ENCODE peak calls at places on chromosomes 3 and 15, in seven cellular contexts. Q is left lung, C is right atrium auricular region, M is thoracic aorta, R is transverse colon, Z is heart right ventricle, E is DND-41. T is an unnamed sample. For H3K27me3, the result is how much of the 10 kb centered on the place peaks cover.

GRCh38 chr3:156183396-156183795 is 63.0 kb downstream of the KCNAB1 start:
- DNase-seq in Q (no peak), C (no peak), M (no peak), R (no peak), Z (no peak), E (no peak), T (no peak)

GRCh38 chr3:67635257-67635656 is 19.2 kb downstream of the SUCLG2 start:
- DNase-seq in Q (no peak), C (no peak), M (no peak), R (no peak), Z (no peak), E (no peak), T (no peak)

GRCh38 chr3:136042608-136043221 is 77.2 kb downstream of the PPP2R3A start:
- DNase-seq in Q (no peak), C (no peak), M (no peak), R (no peak), Z (no peak), E (no peak), T (no peak)

GRCh38 chr3:101195951-101196713 is 124.2 kb downstream of the IMPG2 start:
- DNase-seq in Q (no peak), C (no peak), M (no peak), R (no peak), Z (peak), E (no peak), T (no peak)

GRCh38 chr15:92079047-92079446 is 225.5 kb downstream of the SLCO3A1 start:
- DNase-seq in Q (no peak), C (no peak), M (no peak), R (no peak), Z (no peak), E (peak), T (peak)

GRCh38 chr15:74206801-74207281 is 4.3 kb upstream of the STRA6 start:
- DNase-seq in Q (peak), C (no peak), M (no peak), R (no peak), Z (no peak), E (no peak), T (no peak)

GRCh38 chr3:43758826-43759225 is 68.1 kb downstream of the ABHD5 start:
- DNase-seq in Q (no peak), C (no peak), M (no peak), R (no peak), Z (no peak), E (no peak), T (no peak)

GRCh38 chr15:70315431-70315830 is 217.7 kb upstream of the TLE3 start:
- DNase-seq in Q (no peak), C (peak), M (no peak), R (no peak), Z (no peak), E (no peak), T (no peak)

GRCh38 chr15:85333132-85333831 is 47.1 kb upstream of the AKAP13 start:
- DNase-seq in Q (no peak), C (no peak), M (no peak), R (no peak), Z (no peak), E (no peak), T (no peak)

GRCh38 chr3:8451696-8452095 is 49.9 kb upstream of the LMCD1 start:
- DNase-seq in Q (no peak), C (no peak), M (no peak), R (no peak), Z (no peak), E (no peak), T (no peak)

GRCh38 chr15:51093865-51094605 is 671 bp downstream of the TNFAIP8L3 start:
- DNase-seq in Q (peak), C (peak), M (no peak), R (peak), Z (no peak), E (no peak), T (peak)

GRCh38 chr3:110955301-110955880 is 116.2 kb upstream of the NECTIN3 start:
- DNase-seq in Q (no peak), C (no peak), M (no peak), R (no peak), Z (no peak), E (no peak), T (no peak)

GRCh38 chr15:91882858-91883586 is 29.5 kb downstream of the SLCO3A1 start:
- DNase-seq in Q (no peak), C (no peak), M (no peak), R (no peak), Z (peak), E (no peak), T (no peak)

GRCh38 chr15:68347392-68347791 is 69.8 kb downstream of the FEM1B start:
- DNase-seq in Q (no peak), C (no peak), M (no peak), R (no peak), Z (no peak), E (no peak), T (no peak)

GRCh38 chr3:44976002-44976815 is at the start of the genes EXOSC7 and ZDHHC3:
- DNase-seq in Q (peak), C (peak), M (peak), R (peak), Z (peak), E (peak), T (peak)

GRCh38 chr3:124492824-124493223 is 237.4 kb upstream of the UMPS start:
- DNase-seq in Q (no peak), C (no peak), M (no peak), R (peak), Z (no peak), E (peak), T (peak)

GRCh38 chr3:65875395-65876027 is 163.2 kb downstream of the MAGI1 start:
- DNase-seq in Q (no peak), C (no peak), M (no peak), R (no peak), Z (no peak), E (no peak), T (no peak)

GRCh38 chr3:137738710-137739109 is 25.4 kb upstream of the SOX14 start:
- DNase-seq in Q (no peak), C (no peak), M (no peak), R (no peak), Z (no peak), E (no peak), T (no peak)

GRCh38 chr3:102671005-102671404 is 236.2 kb downstream of the ZPLD1 start:
- DNase-seq in Q (no peak), C (no peak), M (no peak), R (no peak), Z (no peak), E (no peak), T (no peak)

GRCh38 chr15:32994810-32995424 is 199.6 kb downstream of the FMN1 start:
- DNase-seq in Q (no peak), C (no peak), M (no peak), R (no peak), Z (no peak), E (no peak), T (no peak)

GRCh38 chr15:45126535-45127158 is 3.0 kb downstream of the DUOXA1 start:
- DNase-seq in Q (no peak), C (no peak), M (no peak), R (no peak), Z (no peak), E (peak), T (peak)

GRCh38 chr3:177295116-177295515 is 97.8 kb upstream of the TBL1XR1 start:
- DNase-seq in Q (no peak), C (no peak), M (no peak), R (peak), Z (no peak), E (no peak), T (no peak)

GRCh38 chr3:12323237-12323636 is 34.4 kb downstream of the PPARG start:
- DNase-seq in Q (no peak), C (no peak), M (no peak), R (no peak), Z (no peak), E (no peak), T (no peak)

GRCh38 chr3:105691053-105691452 is 177.8 kb downstream of the CBLB start:
- DNase-seq in Q (no peak), C (no peak), M (no peak), R (no peak), Z (no peak), E (no peak), T (no peak)

GRCh38 chr3:71130516-71131384 is 452.8 kb downstream of the FOXP1 start:
- DNase-seq in Q (peak), C (peak), M (no peak), R (peak), Z (peak), E (peak), T (no peak)

GRCh38 chr3:98903705-98904481 is 2.4 kb upstream of the DCBLD2 start:
- DNase-seq in Q (peak), C (no peak), M (no peak), R (no peak), Z (no peak), E (no peak), T (no peak)

GRCh38 chr3:140185375-140185774 is 250.4 kb downstream of the CLSTN2 start:
- DNase-seq in Q (no peak), C (no peak), M (no peak), R (no peak), Z (no peak), E (no peak), T (no peak)

GRCh38 chr3:142680710-142681109 is 43.1 kb upstream of the TRPC1 start:
- DNase-seq in Q (no peak), C (no peak), M (no peak), R (no peak), Z (no peak), E (no peak), T (no peak)
- TF ChIP-seq CTCF in Q (no peak), C (no peak), M (no peak), R (no peak), Z (peak), E (no peak), T (no peak)

GRCh38 chr3:151383111-151383510 is 1.4 kb downstream of the P2RY12 start:
- DNase-seq in Q (no peak), C (no peak), M (no peak), R (no peak), Z (no peak), E (no peak), T (no peak)

GRCh38 chr3:151386063-151386462 is 1.5 kb upstream of the P2RY12 start:
- DNase-seq in Q (no peak), C (no peak), M (no peak), R (no peak), Z (no peak), E (no peak), T (no peak)

GRCh38 chr3:151382671-151383070 is 1.9 kb downstream of the P2RY12 start:
- DNase-seq in Q (no peak), C (no peak), M (no peak), R (no peak), Z (no peak), E (no peak), T (no peak)

GRCh38 chr3:151384741-151385174 is at the start of gene P2RY12:
- DNase-seq in Q (no peak), C (no peak), M (no peak), R (no peak), Z (no peak), E (no peak), T (no peak)

DNA sequence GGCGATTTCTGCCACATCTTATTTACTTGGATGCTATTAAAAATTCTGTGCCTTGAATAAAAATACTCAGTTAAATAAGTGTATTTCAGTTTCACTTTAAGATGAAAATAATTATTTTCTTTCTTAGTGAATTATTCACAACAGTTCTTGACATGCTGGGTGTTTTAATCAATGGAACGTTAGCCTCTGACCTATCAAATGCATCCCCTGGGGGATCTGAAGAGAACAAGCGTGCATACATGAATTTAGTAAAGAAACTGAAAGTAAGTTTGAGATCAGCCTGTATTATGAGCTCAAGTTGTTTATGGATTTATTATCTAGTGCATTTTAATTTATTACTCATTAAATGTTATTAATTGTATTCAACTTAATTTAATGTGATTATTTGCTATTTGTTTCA is 597 bp downstream of the P2RY12 start:
- DNase-seq in Q (no peak), C (no peak), M (no peak), R (no peak), Z (no peak), E (no peak), T (no peak)
- H3K4me3 ChIP-seq in Q (peak), C (peak), M (peak), R (no peak), Z (peak), E (no peak), T (no peak)

GRCh38 chr3:186365202-186365974 is 3.4 kb upstream of the DGKG start:
- DNase-seq in Q (no peak), C (peak), M (peak), R (no peak), Z (peak), E (no peak), T (peak)

GRCh38 chr3:186367631-186368030 is 5.6 kb upstream of the DGKG start:
- DNase-seq in Q (no peak), C (no peak), M (no peak), R (no peak), Z (no peak), E (no peak), T (no peak)

GRCh38 chr3:186368717-186369116 is 6.7 kb upstream of the DGKG start:
- DNase-seq in Q (no peak), C (no peak), M (no peak), R (no peak), Z (no peak), E (no peak), T (no peak)

GRCh38 chr3:186368164-186368563 is 6.1 kb upstream of the DGKG start:
- DNase-seq in Q (no peak), C (no peak), M (no peak), R (no peak), Z (no peak), E (no peak), T (no peak)

DNA sequence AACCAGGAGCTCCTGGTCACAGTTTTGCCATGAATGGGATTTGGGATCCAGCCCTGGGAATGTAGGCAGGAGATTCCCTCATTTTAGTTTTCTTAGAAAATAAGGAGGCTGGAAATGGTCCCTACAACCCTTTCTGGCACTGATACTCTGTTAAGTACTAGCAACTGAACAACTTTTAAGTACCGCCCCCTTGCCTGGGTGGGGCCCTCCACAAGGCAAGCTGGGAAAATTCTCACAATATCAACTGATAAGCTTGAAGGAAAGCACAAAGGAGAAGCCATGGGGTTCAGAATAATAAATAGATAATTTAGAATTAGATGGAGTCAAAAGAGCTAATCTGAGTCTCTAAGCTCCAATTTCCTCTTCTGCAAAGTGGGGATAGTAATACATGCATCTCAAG is 4.2 kb upstream of the DGKG start:
- DNase-seq in Q (no peak), C (no peak), M (no peak), R (no peak), Z (no peak), E (no peak), T (no peak)
- H3K27me3 ChIP-seq in Q (half or more), C (under half), M (under half), R (under half), Z (under half), E (under half), T (under half)

DNA sequence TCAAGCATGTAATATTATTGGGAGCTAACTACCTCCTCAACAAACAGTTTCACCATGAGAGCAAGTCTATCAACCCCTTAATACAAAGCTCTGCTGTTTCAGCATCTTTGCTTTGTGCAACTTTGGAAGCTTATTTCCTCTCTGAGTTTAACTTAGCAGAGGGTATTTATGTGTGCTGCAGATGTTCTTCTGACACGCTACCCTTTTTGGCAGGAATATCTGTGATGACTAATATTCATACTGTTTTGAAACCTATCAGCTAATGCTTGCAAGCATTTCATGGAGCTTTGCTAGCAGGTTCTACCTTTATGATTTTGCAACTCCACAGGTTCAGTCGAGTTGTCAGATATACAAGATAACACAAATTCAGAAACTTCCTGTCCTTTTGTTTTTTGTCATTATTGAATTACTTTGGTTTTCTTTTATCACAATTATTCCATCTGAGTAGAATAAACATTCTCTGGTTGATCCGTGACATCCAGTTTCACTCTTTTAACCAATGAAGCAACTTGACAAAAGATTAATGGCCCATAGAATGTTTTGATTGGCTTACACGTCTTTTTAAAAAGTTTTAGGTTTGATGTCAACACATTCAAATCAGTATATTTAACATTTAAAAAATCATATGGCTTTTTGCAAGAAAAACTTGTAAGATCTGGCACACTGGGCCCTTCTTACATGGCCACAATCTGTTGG is 1.7 kb upstream of the SLC9A9 start:
- DNase-seq in Q (no peak), C (no peak), M (no peak), R (no peak), Z (no peak), E (no peak), T (no peak)
- TF ChIP-seq CTCF in Q (no peak), C (no peak), M (no peak), R (no peak), Z (no peak), E (no peak), T (no peak)

GRCh38 chr3:21174461-21174860 is 576.5 kb downstream of the ZNF385D start:
- DNase-seq in Q (no peak), C (no peak), M (no peak), R (no peak), Z (no peak), E (no peak), T (no peak)
- H3K4me3 ChIP-seq in Q (no peak), C (no peak), M (no peak), R (no peak), Z (no peak), E (no peak), T (no peak)

GRCh38 chr15:89451846-89452245 is 44.5 kb downstream of the RHCG start:
- DNase-seq in Q (no peak), C (no peak), M (no peak), R (no peak), Z (no peak), E (no peak), T (no peak)
- H3K27me3 ChIP-seq in Q (half or more), C (under half), M (under half), R (under half), Z (half or more), E (under half), T (under half)

DNA sequence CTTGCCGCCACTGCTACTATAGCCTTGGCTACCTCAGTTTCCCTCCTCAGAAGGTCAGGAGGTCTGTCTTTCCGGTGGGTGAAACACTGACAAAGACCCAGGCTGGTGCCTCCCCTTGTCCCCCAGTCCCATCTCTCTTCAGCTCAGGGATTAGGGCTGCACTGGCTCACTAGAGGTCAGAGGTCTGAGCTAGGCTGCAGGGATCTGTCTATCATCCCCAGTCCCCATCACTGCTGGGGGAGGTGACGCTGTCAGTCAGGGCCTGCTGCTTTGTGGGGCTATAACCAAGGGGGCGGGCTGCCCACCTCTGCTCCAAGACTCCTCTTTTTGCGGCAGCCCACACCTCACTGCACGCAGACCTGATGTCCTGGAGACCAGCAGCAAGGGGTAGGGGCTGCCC is 13.7 kb downstream of the SEMA3F start:
- DNase-seq in Q (no peak), C (no peak), M (no peak), R (no peak), Z (no peak), E (no peak), T (no peak)
- TF ChIP-seq CTCF in Q (no peak), C (no peak), M (no peak), R (no peak), Z (no peak), E (no peak), T (no peak)

GRCh38 chr3:48739617-48739954 is 22.6 kb upstream of the IP6K2 start:
- DNase-seq in Q (no peak), C (no peak), M (no peak), R (no peak), Z (no peak), E (no peak), T (no peak)
- H3K4me3 ChIP-seq in Q (no peak), C (peak), M (peak), R (peak), Z (peak), E (no peak), T (no peak)

GRCh38 chr3:120909602-120909878 is 1.5 kb downstream of the STXBP5L start:
- DNase-seq in Q (no peak), C (no peak), M (no peak), R (no peak), Z (no peak), E (no peak), T (no peak)

GRCh38 chr3:120907659-120908029 is 361 bp upstream of the STXBP5L start:
- DNase-seq in Q (no peak), C (no peak), M (no peak), R (no peak), Z (no peak), E (no peak), T (no peak)

GRCh38 chr3:120908030-120908802 is at the start of gene STXBP5L:
- DNase-seq in Q (peak), C (no peak), M (no peak), R (peak), Z (peak), E (no peak), T (peak)

DNA sequence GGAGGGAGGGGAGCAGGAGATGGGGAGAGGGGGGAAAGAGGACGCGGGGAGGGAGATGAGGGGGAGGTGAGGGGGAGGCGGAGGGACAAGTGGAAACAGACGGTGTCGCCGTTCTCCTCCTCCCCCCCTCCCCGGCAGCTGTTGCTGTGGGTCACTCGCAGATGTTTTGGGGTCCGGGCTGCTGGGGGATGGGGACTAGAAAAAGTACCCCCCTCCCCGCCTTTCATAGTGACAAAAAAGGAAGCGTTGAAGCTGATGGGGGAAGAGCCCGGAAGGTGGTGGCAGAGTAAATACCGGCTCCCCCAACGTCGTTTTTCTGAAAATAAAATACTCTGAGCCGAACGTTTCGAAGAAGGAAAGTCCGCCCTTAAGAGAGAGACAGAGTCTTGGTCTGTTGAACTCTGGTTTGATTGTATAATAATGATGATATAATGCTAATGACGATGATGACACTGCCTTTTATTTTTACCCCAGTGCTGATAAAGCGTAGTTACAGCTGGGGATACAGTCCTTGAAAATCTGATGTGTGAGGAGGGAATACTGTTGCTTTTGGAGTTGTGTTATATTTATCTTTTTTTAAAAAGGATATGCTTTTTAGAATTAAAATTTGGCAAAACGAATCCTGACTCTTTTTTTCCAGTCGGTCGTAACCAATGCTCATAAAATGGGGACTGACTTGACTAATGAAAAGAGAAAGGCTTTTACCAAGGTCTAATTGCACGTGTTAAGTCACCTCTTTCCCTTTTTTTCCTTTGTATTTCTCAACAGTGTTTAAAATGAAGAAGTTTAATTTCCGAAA is 997 bp downstream of the STXBP5L start:
- DNase-seq in Q (no peak), C (no peak), M (no peak), R (peak), Z (no peak), E (no peak), T (peak)
- H3K27me3 ChIP-seq in Q (half or more), C (under half), M (under half), R (half or more), Z (half or more), E (under half), T (under half)